ENCODE peak calls at places on chromosome 12, in seven cellular contexts. One of them, this sample, is unnamed.

GRCh38 chr12:100279612-100280244 is 12.8 kb downstream of the SCYL2 start:
- DNase-seq in iPS-NIHi11: peak
- DNase-seq in GDM1: no peak
- DNase-seq in CD4-positive, CD25-positive, alpha-beta regulatory T cell: no peak
- DNase-seq in BE2C: no peak
- DNase-seq in kidney epithelial cell: no peak
- DNase-seq in aorta: no peak
- DNase-seq in this sample: no peak

GRCh38 chr12:95763809-95764253 is 26.7 kb downstream of the NTN4 start:
- DNase-seq in BE2C: no peak
- DNase-seq in aorta: no peak
- DNase-seq in iPS-NIHi11: no peak
- DNase-seq in GDM1: no peak
- DNase-seq in kidney epithelial cell: peak
- DNase-seq in CD4-positive, CD25-positive, alpha-beta regulatory T cell: no peak
- DNase-seq in this sample: no peak

GRCh38 chr12:13238204-13238603 is 41.7 kb downstream of the EMP1 start:
- DNase-seq in BE2C: no peak
- DNase-seq in GDM1: no peak
- DNase-seq in kidney epithelial cell: no peak
- DNase-seq in aorta: no peak
- DNase-seq in iPS-NIHi11: no peak
- DNase-seq in CD4-positive, CD25-positive, alpha-beta regulatory T cell: no peak
- DNase-seq in this sample: peak

GRCh38 chr12:94187351-94187750 is 39.0 kb downstream of the PLXNC1 start:
- DNase-seq in GDM1: no peak
- DNase-seq in BE2C: no peak
- DNase-seq in CD4-positive, CD25-positive, alpha-beta regulatory T cell: no peak
- DNase-seq in iPS-NIHi11: no peak
- DNase-seq in kidney epithelial cell: no peak
- DNase-seq in aorta: no peak
- DNase-seq in this sample: peak

GRCh38 chr12:111034911-111035577 is 114.7 kb upstream of the MYL2 start:
- DNase-seq in iPS-NIHi11: peak
- DNase-seq in kidney epithelial cell: no peak
- DNase-seq in CD4-positive, CD25-positive, alpha-beta regulatory T cell: no peak
- DNase-seq in GDM1: no peak
- DNase-seq in BE2C: peak
- DNase-seq in aorta: no peak
- DNase-seq in this sample: peak

GRCh38 chr12:7542813-7543212 is 39.2 kb upstream of the CD163 start:
- DNase-seq in aorta: no peak
- DNase-seq in GDM1: no peak
- DNase-seq in kidney epithelial cell: no peak
- DNase-seq in CD4-positive, CD25-positive, alpha-beta regulatory T cell: no peak
- DNase-seq in iPS-NIHi11: no peak
- DNase-seq in BE2C: no peak
- DNase-seq in this sample: no peak

GRCh38 chr12:58359084-58359483 is 417.7 kb downstream of the ATP23 start:
- DNase-seq in CD4-positive, CD25-positive, alpha-beta regulatory T cell: no peak
- DNase-seq in aorta: no peak
- DNase-seq in BE2C: no peak
- DNase-seq in GDM1: no peak
- DNase-seq in iPS-NIHi11: no peak
- DNase-seq in kidney epithelial cell: no peak
- DNase-seq in this sample: no peak

GRCh38 chr12:109962388-109962787 is 33.8 kb downstream of the GIT2 start:
- DNase-seq in aorta: no peak
- DNase-seq in iPS-NIHi11: no peak
- DNase-seq in CD4-positive, CD25-positive, alpha-beta regulatory T cell: no peak
- DNase-seq in GDM1: no peak
- DNase-seq in BE2C: no peak
- DNase-seq in kidney epithelial cell: no peak
- DNase-seq in this sample: peak

GRCh38 chr12:29943683-29944082 is 159.9 kb upstream of the TMTC1 start:
- DNase-seq in GDM1: no peak
- DNase-seq in kidney epithelial cell: no peak
- DNase-seq in iPS-NIHi11: no peak
- DNase-seq in CD4-positive, CD25-positive, alpha-beta regulatory T cell: no peak
- DNase-seq in BE2C: no peak
- DNase-seq in aorta: no peak
- DNase-seq in this sample: no peak

GRCh38 chr12:3252416-3252815 is 175.2 kb downstream of the TSPAN9 start:
- DNase-seq in kidney epithelial cell: no peak
- DNase-seq in BE2C: no peak
- DNase-seq in aorta: peak
- DNase-seq in iPS-NIHi11: no peak
- DNase-seq in GDM1: no peak
- DNase-seq in CD4-positive, CD25-positive, alpha-beta regulatory T cell: no peak
- DNase-seq in this sample: no peak

GRCh38 chr12:53961025-53961761 is 6.5 kb downstream of the HOXC12 start:
- DNase-seq in aorta: peak
- DNase-seq in CD4-positive, CD25-positive, alpha-beta regulatory T cell: no peak
- DNase-seq in kidney epithelial cell: no peak
- DNase-seq in iPS-NIHi11: peak
- DNase-seq in GDM1: no peak
- DNase-seq in BE2C: no peak
- DNase-seq in this sample: peak

GRCh38 chr12:32302218-32302826 is 97.0 kb upstream of the FGD4 start:
- DNase-seq in kidney epithelial cell: no peak
- DNase-seq in CD4-positive, CD25-positive, alpha-beta regulatory T cell: peak
- DNase-seq in aorta: no peak
- DNase-seq in GDM1: peak
- DNase-seq in iPS-NIHi11: peak
- DNase-seq in BE2C: peak
- DNase-seq in this sample: peak

GRCh38 chr12:14955876-14956811 is 5.3 kb downstream of the ARHGDIB start:
- DNase-seq in BE2C: no peak
- DNase-seq in GDM1: no peak
- DNase-seq in CD4-positive, CD25-positive, alpha-beta regulatory T cell: no peak
- DNase-seq in aorta: no peak
- DNase-seq in kidney epithelial cell: no peak
- DNase-seq in iPS-NIHi11: no peak
- DNase-seq in this sample: no peak

GRCh38 chr12:69389836-69390235 is 30.3 kb downstream of the YEATS4 start:
- DNase-seq in kidney epithelial cell: no peak
- DNase-seq in iPS-NIHi11: no peak
- DNase-seq in GDM1: no peak
- DNase-seq in BE2C: no peak
- DNase-seq in CD4-positive, CD25-positive, alpha-beta regulatory T cell: no peak
- DNase-seq in aorta: no peak
- DNase-seq in this sample: no peak

GRCh38 chr12:27515671-27516070 is 8.3 kb upstream of the PPFIBP1 start:
- DNase-seq in aorta: no peak
- DNase-seq in CD4-positive, CD25-positive, alpha-beta regulatory T cell: no peak
- DNase-seq in BE2C: no peak
- DNase-seq in iPS-NIHi11: peak
- DNase-seq in kidney epithelial cell: peak
- DNase-seq in GDM1: no peak
- DNase-seq in this sample: no peak

GRCh38 chr12:81078469-81079196 is 754 bp downstream of the ACSS3 start:
- DNase-seq in CD4-positive, CD25-positive, alpha-beta regulatory T cell: no peak
- DNase-seq in iPS-NIHi11: peak
- DNase-seq in kidney epithelial cell: no peak
- DNase-seq in GDM1: no peak
- DNase-seq in BE2C: no peak
- DNase-seq in aorta: no peak
- DNase-seq in this sample: peak

GRCh38 chr12:97368462-97369150 is 94.0 kb upstream of the RMST start:
- DNase-seq in aorta: no peak
- DNase-seq in kidney epithelial cell: no peak
- DNase-seq in GDM1: no peak
- DNase-seq in BE2C: no peak
- DNase-seq in iPS-NIHi11: peak
- DNase-seq in CD4-positive, CD25-positive, alpha-beta regulatory T cell: no peak
- DNase-seq in this sample: peak

GRCh38 chr12:40168868-40169267 is 55.9 kb upstream of the LRRK2 start:
- DNase-seq in kidney epithelial cell: no peak
- DNase-seq in GDM1: no peak
- DNase-seq in aorta: no peak
- DNase-seq in iPS-NIHi11: no peak
- DNase-seq in BE2C: no peak
- DNase-seq in CD4-positive, CD25-positive, alpha-beta regulatory T cell: no peak
- DNase-seq in this sample: no peak

GRCh38 chr12:49846033-49846432 is 3.1 kb upstream of the BCDIN3D start:
- DNase-seq in CD4-positive, CD25-positive, alpha-beta regulatory T cell: no peak
- DNase-seq in iPS-NIHi11: no peak
- DNase-seq in GDM1: no peak
- DNase-seq in kidney epithelial cell: no peak
- DNase-seq in BE2C: no peak
- DNase-seq in aorta: no peak
- DNase-seq in this sample: no peak

GRCh38 chr12:131075194-131075593 is 121.5 kb downstream of the ADGRD1 start:
- DNase-seq in GDM1: no peak
- DNase-seq in CD4-positive, CD25-positive, alpha-beta regulatory T cell: no peak
- DNase-seq in kidney epithelial cell: no peak
- DNase-seq in iPS-NIHi11: no peak
- DNase-seq in BE2C: no peak
- DNase-seq in aorta: no peak
- DNase-seq in this sample: peak

GRCh38 chr12:105667880-105668279 is 337.4 kb downstream of the C12orf75 start:
- DNase-seq in GDM1: no peak
- DNase-seq in kidney epithelial cell: no peak
- DNase-seq in aorta: no peak
- DNase-seq in BE2C: no peak
- DNase-seq in CD4-positive, CD25-positive, alpha-beta regulatory T cell: no peak
- DNase-seq in iPS-NIHi11: no peak
- DNase-seq in this sample: no peak

GRCh38 chr12:123094349-123095073 is 56.4 kb downstream of the PITPNM2 start:
- DNase-seq in BE2C: peak
- DNase-seq in CD4-positive, CD25-positive, alpha-beta regulatory T cell: no peak
- DNase-seq in GDM1: no peak
- DNase-seq in iPS-NIHi11: no peak
- DNase-seq in aorta: peak
- DNase-seq in kidney epithelial cell: peak
- DNase-seq in this sample: no peak

GRCh38 chr12:51947597-51947996 is 3.9 kb upstream of the ACVR1B start:
- DNase-seq in CD4-positive, CD25-positive, alpha-beta regulatory T cell: no peak
- DNase-seq in kidney epithelial cell: no peak
- DNase-seq in BE2C: no peak
- DNase-seq in aorta: no peak
- DNase-seq in iPS-NIHi11: no peak
- DNase-seq in GDM1: no peak
- DNase-seq in this sample: no peak

GRCh38 chr12:49648722-49649032 is 25.3 kb downstream of the PRPF40B start:
- DNase-seq in BE2C: no peak
- DNase-seq in aorta: no peak
- DNase-seq in kidney epithelial cell: no peak
- DNase-seq in iPS-NIHi11: no peak
- DNase-seq in GDM1: no peak
- DNase-seq in CD4-positive, CD25-positive, alpha-beta regulatory T cell: no peak
- DNase-seq in this sample: no peak

GRCh38 chr12:22018860-22019259 is 27.2 kb upstream of the CMAS start:
- DNase-seq in CD4-positive, CD25-positive, alpha-beta regulatory T cell: peak
- DNase-seq in iPS-NIHi11: no peak
- DNase-seq in BE2C: no peak
- DNase-seq in GDM1: no peak
- DNase-seq in aorta: no peak
- DNase-seq in kidney epithelial cell: no peak
- DNase-seq in this sample: no peak

GRCh38 chr12:78035913-78036658 is 205.4 kb downstream of the NAV3 start:
- DNase-seq in aorta: no peak
- DNase-seq in CD4-positive, CD25-positive, alpha-beta regulatory T cell: no peak
- DNase-seq in iPS-NIHi11: no peak
- DNase-seq in GDM1: no peak
- DNase-seq in BE2C: no peak
- DNase-seq in kidney epithelial cell: no peak
- DNase-seq in this sample: peak

GRCh38 chr12:31832740-31833540 is 104.1 kb upstream of the AMN1 start:
- DNase-seq in BE2C: no peak
- DNase-seq in CD4-positive, CD25-positive, alpha-beta regulatory T cell: peak
- DNase-seq in iPS-NIHi11: no peak
- DNase-seq in kidney epithelial cell: no peak
- DNase-seq in GDM1: peak
- DNase-seq in aorta: no peak
- DNase-seq in this sample: no peak

GRCh38 chr12:13127476-13127875 is 24.0 kb upstream of the GSG1 start:
- DNase-seq in iPS-NIHi11: no peak
- DNase-seq in aorta: no peak
- DNase-seq in BE2C: no peak
- DNase-seq in kidney epithelial cell: no peak
- DNase-seq in CD4-positive, CD25-positive, alpha-beta regulatory T cell: no peak
- DNase-seq in GDM1: no peak
- DNase-seq in this sample: no peak

GRCh38 chr12:118259079-118259478 is 113.6 kb downstream of the TAOK3 start:
- DNase-seq in kidney epithelial cell: peak
- DNase-seq in iPS-NIHi11: no peak
- DNase-seq in GDM1: no peak
- DNase-seq in CD4-positive, CD25-positive, alpha-beta regulatory T cell: no peak
- DNase-seq in BE2C: peak
- DNase-seq in aorta: no peak
- DNase-seq in this sample: no peak

GRCh38 chr12:89383235-89384049 is 31.1 kb upstream of the DUSP6 start:
- DNase-seq in GDM1: no peak
- DNase-seq in kidney epithelial cell: no peak
- DNase-seq in aorta: no peak
- DNase-seq in iPS-NIHi11: no peak
- DNase-seq in CD4-positive, CD25-positive, alpha-beta regulatory T cell: no peak
- DNase-seq in BE2C: no peak
- DNase-seq in this sample: no peak

GRCh38 chr12:47722136-47722834 is 3.0 kb downstream of the ENDOU start:
- DNase-seq in iPS-NIHi11: no peak
- DNase-seq in kidney epithelial cell: no peak
- DNase-seq in BE2C: no peak
- DNase-seq in CD4-positive, CD25-positive, alpha-beta regulatory T cell: no peak
- DNase-seq in GDM1: no peak
- DNase-seq in aorta: no peak
- DNase-seq in this sample: peak

GRCh38 chr12:57816001-57816854 is 2.3 kb downstream of the AVIL start:
- DNase-seq in GDM1: no peak
- DNase-seq in CD4-positive, CD25-positive, alpha-beta regulatory T cell: no peak
- DNase-seq in iPS-NIHi11: no peak
- DNase-seq in aorta: no peak
- DNase-seq in BE2C: peak
- DNase-seq in kidney epithelial cell: no peak
- DNase-seq in this sample: no peak

GRCh38 chr12:16526693-16527092 is 79.3 kb downstream of the LMO3 start:
- DNase-seq in GDM1: no peak
- DNase-seq in BE2C: no peak
- DNase-seq in kidney epithelial cell: no peak
- DNase-seq in iPS-NIHi11: no peak
- DNase-seq in CD4-positive, CD25-positive, alpha-beta regulatory T cell: no peak
- DNase-seq in aorta: no peak
- DNase-seq in this sample: no peak

GRCh38 chr12:66164349-66164821 is 5.4 kb downstream of the TMBIM4 start:
- DNase-seq in GDM1: no peak
- DNase-seq in aorta: no peak
- DNase-seq in iPS-NIHi11: no peak
- DNase-seq in CD4-positive, CD25-positive, alpha-beta regulatory T cell: no peak
- DNase-seq in kidney epithelial cell: no peak
- DNase-seq in BE2C: no peak
- DNase-seq in this sample: no peak

GRCh38 chr12:12704593-12705230 is 8.7 kb upstream of the GPR19 start:
- DNase-seq in kidney epithelial cell: peak
- DNase-seq in CD4-positive, CD25-positive, alpha-beta regulatory T cell: peak
- DNase-seq in GDM1: peak
- DNase-seq in iPS-NIHi11: peak
- DNase-seq in aorta: no peak
- DNase-seq in BE2C: peak
- DNase-seq in this sample: peak

GRCh38 chr12:21190016-21190415 is 59.0 kb downstream of the SLCO1B1 start:
- DNase-seq in aorta: no peak
- DNase-seq in BE2C: no peak
- DNase-seq in CD4-positive, CD25-positive, alpha-beta regulatory T cell: no peak
- DNase-seq in GDM1: no peak
- DNase-seq in kidney epithelial cell: no peak
- DNase-seq in iPS-NIHi11: no peak
- DNase-seq in this sample: no peak

This sample was measured in endodermal cell.